ENCODE peak calls at places on chromosomes 11 and 22, in six cellular contexts. One of them, this sample, is unnamed. For H3K9me3, the result is how much of the 10 kb centered on the place peaks cover.

GRCh38 chr11:18366286-18366685 is 28.1 kb upstream of the LDHA start:
- DNase-seq in upper lobe of left lung: no peak
- DNase-seq in tibial nerve: no peak
- DNase-seq in cardiac muscle cell: no peak
- DNase-seq in endothelial cell of umbilical vein: no peak
- DNase-seq in HAP-1: no peak
- DNase-seq in this sample: no peak

GRCh38 chr22:19061471-19062138 is 60.6 kb downstream of the DGCR2 start:
- DNase-seq in upper lobe of left lung: peak
- DNase-seq in tibial nerve: no peak
- DNase-seq in cardiac muscle cell: no peak
- DNase-seq in endothelial cell of umbilical vein: no peak
- DNase-seq in HAP-1: no peak
- DNase-seq in this sample: no peak

GRCh38 chr11:10116588-10116987 is 177.4 kb downstream of the SBF2 start:
- DNase-seq in upper lobe of left lung: no peak
- DNase-seq in tibial nerve: no peak
- DNase-seq in cardiac muscle cell: no peak
- DNase-seq in endothelial cell of umbilical vein: no peak
- DNase-seq in HAP-1: no peak
- DNase-seq in this sample: no peak

GRCh38 chr11:117827521-117828511 is 3.3 kb upstream of the FXYD2 start:
- DNase-seq in upper lobe of left lung: peak
- DNase-seq in tibial nerve: no peak
- DNase-seq in cardiac muscle cell: no peak
- DNase-seq in endothelial cell of umbilical vein: no peak
- DNase-seq in HAP-1: no peak
- DNase-seq in this sample: no peak

GRCh38 chr11:73217131-73217809 is 811 bp upstream of the P2RY2 start:
- DNase-seq in upper lobe of left lung: peak
- DNase-seq in tibial nerve: no peak
- DNase-seq in cardiac muscle cell: no peak
- DNase-seq in endothelial cell of umbilical vein: no peak
- DNase-seq in HAP-1: no peak
- DNase-seq in this sample: no peak

GRCh38 chr22:17569971-17570511 is 6.7 kb downstream of the SLC25A18 start:
- DNase-seq in upper lobe of left lung: no peak
- DNase-seq in tibial nerve: no peak
- DNase-seq in cardiac muscle cell: peak
- DNase-seq in endothelial cell of umbilical vein: peak
- DNase-seq in HAP-1: no peak
- DNase-seq in this sample: no peak

GRCh38 chr22:24208012-24208749 is 26.9 kb downstream of the SUSD2 start:
- DNase-seq in upper lobe of left lung: peak
- DNase-seq in tibial nerve: no peak
- DNase-seq in cardiac muscle cell: no peak
- DNase-seq in endothelial cell of umbilical vein: peak
- DNase-seq in HAP-1: no peak
- DNase-seq in this sample: no peak

GRCh38 chr11:69437001-69437875 is 44.2 kb upstream of the LINC01488 start:
- DNase-seq in upper lobe of left lung: no peak
- DNase-seq in tibial nerve: no peak
- DNase-seq in cardiac muscle cell: peak
- DNase-seq in endothelial cell of umbilical vein: no peak
- DNase-seq in HAP-1: no peak
- DNase-seq in this sample: no peak

GRCh38 chr11:2451916-2452694 is 7.3 kb downstream of the KCNQ1 start:
- DNase-seq in upper lobe of left lung: no peak
- DNase-seq in tibial nerve: no peak
- DNase-seq in cardiac muscle cell: no peak
- DNase-seq in endothelial cell of umbilical vein: no peak
- DNase-seq in HAP-1: no peak
- DNase-seq in this sample: no peak

GRCh38 chr11:123474994-123475393 is 44.9 kb downstream of the GRAMD1B start:
- DNase-seq in upper lobe of left lung: no peak
- DNase-seq in tibial nerve: no peak
- DNase-seq in cardiac muscle cell: no peak
- DNase-seq in endothelial cell of umbilical vein: peak
- DNase-seq in HAP-1: no peak
- DNase-seq in this sample: no peak

GRCh38 chr11:35539256-35539655 is 13.8 kb upstream of the PAMR1 start:
- DNase-seq in upper lobe of left lung: no peak
- DNase-seq in tibial nerve: no peak
- DNase-seq in cardiac muscle cell: no peak
- DNase-seq in endothelial cell of umbilical vein: no peak
- DNase-seq in HAP-1: no peak
- DNase-seq in this sample: no peak

GRCh38 chr11:8058216-8058615 is 22.8 kb upstream of the TUB start:
- DNase-seq in upper lobe of left lung: no peak
- DNase-seq in tibial nerve: no peak
- DNase-seq in cardiac muscle cell: no peak
- DNase-seq in endothelial cell of umbilical vein: no peak
- DNase-seq in HAP-1: no peak
- DNase-seq in this sample: no peak

GRCh38 chr11:3942160-3942955 is 86.9 kb downstream of the STIM1 start:
- DNase-seq in upper lobe of left lung: no peak
- DNase-seq in tibial nerve: no peak
- DNase-seq in cardiac muscle cell: no peak
- DNase-seq in endothelial cell of umbilical vein: no peak
- DNase-seq in HAP-1: no peak
- DNase-seq in this sample: no peak

GRCh38 chr22:21029486-21030025 is 2.8 kb downstream of the SLC7A4 start:
- DNase-seq in upper lobe of left lung: no peak
- DNase-seq in tibial nerve: no peak
- DNase-seq in cardiac muscle cell: no peak
- DNase-seq in endothelial cell of umbilical vein: no peak
- DNase-seq in HAP-1: no peak
- DNase-seq in this sample: no peak

GRCh38 chr11:128620306-128621175 is 33.2 kb upstream of the ETS1 start:
- DNase-seq in upper lobe of left lung: no peak
- DNase-seq in tibial nerve: no peak
- DNase-seq in cardiac muscle cell: no peak
- DNase-seq in endothelial cell of umbilical vein: no peak
- DNase-seq in HAP-1: no peak
- DNase-seq in this sample: no peak

GRCh38 chr11:93542753-93543246 is 391 bp downstream of the SMCO4 start:
- DNase-seq in upper lobe of left lung: no peak
- DNase-seq in tibial nerve: no peak
- DNase-seq in cardiac muscle cell: no peak
- DNase-seq in endothelial cell of umbilical vein: peak
- DNase-seq in HAP-1: peak
- DNase-seq in this sample: no peak

GRCh38 chr11:2687782-2688191 is 12.0 kb downstream of the KCNQ1OT1 start:
- DNase-seq in upper lobe of left lung: no peak
- DNase-seq in tibial nerve: no peak
- DNase-seq in cardiac muscle cell: no peak
- DNase-seq in endothelial cell of umbilical vein: no peak
- DNase-seq in HAP-1: no peak
- DNase-seq in this sample: no peak

GRCh38 chr11:1736447-1736992 is 13.9 kb downstream of the IFITM10 start:
- DNase-seq in upper lobe of left lung: no peak
- DNase-seq in tibial nerve: no peak
- DNase-seq in cardiac muscle cell: no peak
- DNase-seq in endothelial cell of umbilical vein: no peak
- DNase-seq in HAP-1: no peak
- DNase-seq in this sample: no peak

GRCh38 chr11:112610996-112611795 is 350.0 kb upstream of the NCAM1 start:
- DNase-seq in upper lobe of left lung: no peak
- DNase-seq in tibial nerve: no peak
- DNase-seq in cardiac muscle cell: no peak
- DNase-seq in endothelial cell of umbilical vein: peak
- DNase-seq in HAP-1: no peak
- DNase-seq in this sample: no peak

GRCh38 chr11:8363924-8364323 is 100.2 kb upstream of the LMO1 start:
- DNase-seq in upper lobe of left lung: no peak
- DNase-seq in tibial nerve: no peak
- DNase-seq in cardiac muscle cell: no peak
- DNase-seq in endothelial cell of umbilical vein: no peak
- DNase-seq in HAP-1: peak
- DNase-seq in this sample: no peak

GRCh38 chr22:27930246-27931060 is 11.4 kb upstream of the PITPNB start:
- DNase-seq in upper lobe of left lung: no peak
- DNase-seq in tibial nerve: no peak
- DNase-seq in cardiac muscle cell: no peak
- DNase-seq in endothelial cell of umbilical vein: no peak
- DNase-seq in HAP-1: peak
- DNase-seq in this sample: no peak

GRCh38 chr11:16261836-16262644 is 94.3 kb downstream of the SOX6 start:
- DNase-seq in upper lobe of left lung: no peak
- DNase-seq in tibial nerve: no peak
- DNase-seq in cardiac muscle cell: no peak
- DNase-seq in endothelial cell of umbilical vein: no peak
- DNase-seq in HAP-1: no peak
- DNase-seq in this sample: no peak

GRCh38 chr11:68582416-68583046 is 101.8 kb upstream of the GAL start:
- DNase-seq in upper lobe of left lung: no peak
- DNase-seq in tibial nerve: no peak
- DNase-seq in cardiac muscle cell: no peak
- DNase-seq in endothelial cell of umbilical vein: no peak
- DNase-seq in HAP-1: no peak
- DNase-seq in this sample: no peak

GRCh38 chr11:130518164-130518563 is 69.7 kb downstream of the ADAMTS15 start:
- DNase-seq in upper lobe of left lung: no peak
- DNase-seq in tibial nerve: no peak
- DNase-seq in cardiac muscle cell: no peak
- DNase-seq in endothelial cell of umbilical vein: no peak
- DNase-seq in HAP-1: no peak
- DNase-seq in this sample: no peak

GRCh38 chr22:22914726-22915669 is 27.4 kb downstream of the IGLL5 start:
- DNase-seq in upper lobe of left lung: no peak
- DNase-seq in tibial nerve: no peak
- DNase-seq in cardiac muscle cell: no peak
- DNase-seq in endothelial cell of umbilical vein: no peak
- DNase-seq in HAP-1: no peak
- DNase-seq in this sample: no peak

GRCh38 chr22:23781533-23781932 is 5.2 kb upstream of the SMARCB1 start:
- DNase-seq in upper lobe of left lung: no peak
- DNase-seq in tibial nerve: no peak
- DNase-seq in cardiac muscle cell: no peak
- DNase-seq in endothelial cell of umbilical vein: no peak
- DNase-seq in HAP-1: no peak
- DNase-seq in this sample: no peak

GRCh38 chr11:68497761-68498160 is 37.2 kb downstream of the PPP6R3 start:
- DNase-seq in upper lobe of left lung: no peak
- DNase-seq in tibial nerve: no peak
- DNase-seq in cardiac muscle cell: no peak
- DNase-seq in endothelial cell of umbilical vein: no peak
- DNase-seq in HAP-1: no peak
- DNase-seq in this sample: no peak

GRCh38 chr11:105862736-105863367 is 159.2 kb downstream of the MSANTD4 start:
- DNase-seq in upper lobe of left lung: no peak
- DNase-seq in tibial nerve: no peak
- DNase-seq in cardiac muscle cell: peak
- DNase-seq in endothelial cell of umbilical vein: peak
- DNase-seq in HAP-1: peak
- DNase-seq in this sample: no peak

GRCh38 chr11:5857590-5857989 is at the start of gene OR52E8:
- DNase-seq in upper lobe of left lung: no peak
- DNase-seq in tibial nerve: no peak
- DNase-seq in cardiac muscle cell: no peak
- DNase-seq in endothelial cell of umbilical vein: no peak
- DNase-seq in HAP-1: no peak
- DNase-seq in this sample: no peak

DNA sequence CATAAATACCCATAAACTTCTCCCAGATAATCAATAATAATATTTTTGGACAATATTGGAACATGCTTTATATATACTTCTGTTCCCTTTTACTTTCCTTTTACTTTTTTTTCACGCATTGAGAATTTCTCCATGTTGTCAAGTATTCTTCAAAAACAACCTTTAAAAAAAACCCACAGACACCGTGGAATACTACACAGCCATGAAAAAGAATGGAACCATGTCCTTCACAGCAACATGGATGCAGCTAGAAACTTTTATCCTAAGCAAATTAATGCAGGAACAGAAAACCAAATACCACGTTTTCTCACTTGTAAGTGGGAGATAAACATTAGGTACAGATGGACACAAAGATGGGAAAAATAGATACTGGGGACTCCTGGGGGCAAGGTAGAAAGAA is 854.7 kb downstream of the TBC1D22A start:
- DNase-seq in upper lobe of left lung: no peak
- DNase-seq in tibial nerve: no peak
- DNase-seq in cardiac muscle cell: no peak
- DNase-seq in endothelial cell of umbilical vein: no peak
- DNase-seq in HAP-1: no peak
- DNase-seq in this sample: no peak
- H3K9me3 ChIP-seq in upper lobe of left lung: under half
- H3K9me3 ChIP-seq in tibial nerve: under half
- H3K9me3 ChIP-seq in cardiac muscle cell: under half
- H3K9me3 ChIP-seq in endothelial cell of umbilical vein: under half
- H3K9me3 ChIP-seq in HAP-1: under half
- H3K9me3 ChIP-seq in this sample: under half

GRCh38 chr22:48560389-48560751 is 1267.3 kb downstream of the BRD1 start:
- DNase-seq in upper lobe of left lung: no peak
- DNase-seq in tibial nerve: no peak
- DNase-seq in cardiac muscle cell: no peak
- DNase-seq in endothelial cell of umbilical vein: no peak
- DNase-seq in HAP-1: no peak
- DNase-seq in this sample: no peak
- H3K9me3 ChIP-seq in upper lobe of left lung: under half
- H3K9me3 ChIP-seq in tibial nerve: under half
- H3K9me3 ChIP-seq in cardiac muscle cell: under half
- H3K9me3 ChIP-seq in endothelial cell of umbilical vein: under half
- H3K9me3 ChIP-seq in HAP-1: under half
- H3K9me3 ChIP-seq in this sample: under half

DNA sequence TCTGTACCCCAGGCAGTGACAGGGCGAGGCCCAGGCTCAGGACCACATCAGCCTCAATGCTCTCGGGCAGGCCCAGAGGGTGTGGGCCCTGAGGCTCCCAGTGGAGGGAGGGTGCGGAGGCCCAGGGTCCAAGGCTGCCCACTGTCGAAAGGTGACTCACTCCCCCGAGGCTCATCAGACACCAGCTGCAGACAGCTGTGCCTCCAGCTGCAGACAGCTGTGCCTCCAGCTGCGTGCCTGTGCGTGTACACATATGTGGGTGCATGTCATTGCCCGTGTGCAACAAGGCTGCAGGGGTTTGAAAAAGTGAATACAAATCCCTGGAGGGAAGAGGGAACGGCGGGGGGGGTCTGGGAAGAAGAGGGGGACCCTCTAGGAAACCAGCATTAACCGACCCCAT is 134.3 kb downstream of the BRD1 start:
- DNase-seq in upper lobe of left lung: no peak
- DNase-seq in tibial nerve: no peak
- DNase-seq in cardiac muscle cell: no peak
- DNase-seq in endothelial cell of umbilical vein: no peak
- DNase-seq in HAP-1: no peak
- DNase-seq in this sample: no peak
- H3K9me3 ChIP-seq in upper lobe of left lung: under half
- H3K9me3 ChIP-seq in tibial nerve: half or more
- H3K9me3 ChIP-seq in cardiac muscle cell: under half
- H3K9me3 ChIP-seq in endothelial cell of umbilical vein: under half
- H3K9me3 ChIP-seq in HAP-1: under half
- H3K9me3 ChIP-seq in this sample: under half

DNA sequence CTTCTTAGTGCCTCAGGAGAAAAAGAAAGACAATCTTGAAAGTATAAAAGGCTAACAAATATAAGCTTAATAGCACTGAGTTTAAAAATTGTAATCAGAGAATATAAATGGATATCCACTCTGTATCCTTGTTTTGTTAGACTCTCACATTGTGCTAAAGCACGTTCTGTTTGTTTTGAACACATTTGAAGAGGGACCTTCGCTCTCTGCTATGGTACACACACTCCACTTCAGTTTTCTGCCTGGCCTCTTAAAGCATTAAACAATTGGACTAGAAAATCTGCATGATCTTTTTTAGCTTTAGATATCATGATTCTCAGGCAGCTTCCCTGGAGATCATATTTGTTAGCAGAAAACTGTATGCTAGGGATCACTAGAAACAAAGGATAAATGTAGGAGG is 40.3 kb upstream of the PGR start:
- DNase-seq in upper lobe of left lung: no peak
- DNase-seq in tibial nerve: no peak
- DNase-seq in cardiac muscle cell: no peak
- DNase-seq in endothelial cell of umbilical vein: no peak
- DNase-seq in HAP-1: no peak
- DNase-seq in this sample: no peak
- H3K9me3 ChIP-seq in upper lobe of left lung: under half
- H3K9me3 ChIP-seq in tibial nerve: under half
- H3K9me3 ChIP-seq in cardiac muscle cell: under half
- H3K9me3 ChIP-seq in endothelial cell of umbilical vein: under half
- H3K9me3 ChIP-seq in HAP-1: under half
- H3K9me3 ChIP-seq in this sample: under half